ENCODE peak calls at places on chromosomes 7 and 10, in seven cellular contexts. F is activated T-helper 1 cell treated with anti-CD3 and anti-CD28 coated beads, Interleukin-2, amount 50 U/mL, for 16 hours; J is cardiac septum; Y is NCI-H2171; V is stimulated activated CD4-positive, alpha-beta T cell treated with anti-CD3 and anti-CD28 coated beads, Interleukin-1b, Interleukin-23, amount 100 ng/mL, for 24 hours; R is EL; X is kidney. I is an unnamed sample.

GRCh38 chr7:22791204-22792158 is 31.2 kb downstream of the TOMM7 start:
- DNase-seq in F (no peak), J (no peak), Y (no peak), V (no peak), R (peak), X (no peak), I (no peak)

GRCh38 chr7:4830176-4830575 is 31.7 kb downstream of the PAPOLB start:
- DNase-seq in F (no peak), J (no peak), Y (peak), V (peak), R (peak), X (no peak), I (peak)

GRCh38 chr7:27943261-27943660 is 203.3 kb downstream of the TAX1BP1 start:
- DNase-seq in F (no peak), J (no peak), Y (no peak), V (no peak), R (no peak), X (no peak), I (no peak)

GRCh38 chr10:66535418-66535817 is 390.4 kb upstream of the LRRTM3 start:
- DNase-seq in F (no peak), J (no peak), Y (no peak), V (no peak), R (no peak), X (no peak), I (no peak)

GRCh38 chr10:9634466-9634865 is 1383.2 kb upstream of the CELF2 start:
- DNase-seq in F (no peak), J (no peak), Y (no peak), V (no peak), R (peak), X (no peak), I (no peak)

GRCh38 chr7:139396323-139396951 is 36.7 kb downstream of the LUC7L2 start:
- DNase-seq in F (no peak), J (no peak), Y (no peak), V (no peak), R (peak), X (no peak), I (no peak)

GRCh38 chr7:159092701-159093121 is 52.0 kb downstream of the VIPR2 start:
- DNase-seq in F (no peak), J (peak), Y (no peak), V (no peak), R (no peak), X (no peak), I (no peak)

GRCh38 chr10:335151-335800 is 200.0 kb downstream of the ZMYND11 start:
- DNase-seq in F (no peak), J (peak), Y (no peak), V (no peak), R (peak), X (no peak), I (no peak)

GRCh38 chr10:13720699-13721098 is 133.9 kb downstream of the PRPF18 start:
- DNase-seq in F (no peak), J (no peak), Y (no peak), V (no peak), R (no peak), X (no peak), I (no peak)

GRCh38 chr10:48444266-48444665 is 137.8 kb downstream of the MAPK8 start:
- DNase-seq in F (no peak), J (no peak), Y (peak), V (no peak), R (peak), X (no peak), I (no peak)

GRCh38 chr10:43417950-43418768 is 9.2 kb upstream of the HNRNPF start:
- DNase-seq in F (no peak), J (no peak), Y (no peak), V (no peak), R (no peak), X (no peak), I (peak)

GRCh38 chr10:48634984-48635557 is 30.2 kb upstream of the ARHGAP22 start:
- DNase-seq in F (no peak), J (no peak), Y (no peak), V (no peak), R (no peak), X (no peak), I (no peak)

GRCh38 chr7:69190738-69191137 is 407.5 kb upstream of the AUTS2 start:
- DNase-seq in F (no peak), J (no peak), Y (no peak), V (no peak), R (no peak), X (no peak), I (no peak)

GRCh38 chr10:76918106-76918505 is 719.5 kb downstream of the KCNMA1 start:
- DNase-seq in F (no peak), J (no peak), Y (no peak), V (no peak), R (no peak), X (no peak), I (no peak)

GRCh38 chr10:78028438-78029293 is 649 bp downstream of the POLR3A start:
- DNase-seq in F (no peak), J (no peak), Y (no peak), V (no peak), R (peak), X (no peak), I (no peak)

I was measured in activated B cell treated with CpG ODN at 0.5 μM for 24 hours.